ENCODE peak calls at places on chromosomes 12 and 14, in ten cellular contexts. Y is colonic mucosa; M is head of caudate nucleus; V is Caki2; D is HEK293T; R is A172; W is choroid plexus epithelial cell; P is IMR-90; B is activated CD4-positive, alpha-beta T cell treated with anti-CD3 and anti-CD28 coated beads, Interleukin-2, amount 10 ng/mL, durations not matched to agents 7 days and 5 days; Z is smooth muscle cell of the brain vasculature. H is an unnamed sample.

GRCh38 chr12:22527999-22528398 is 16.3 kb downstream of the C2CD5 start:
- DNase-seq in Y (no peak), R (peak; percentile 46), Z (no peak), W (peak; percentile 82), D (no peak), B (no peak), M (no peak), V (no peak), P (peak; percentile 80), H (no peak)

GRCh38 chr12:89237763-89238162 is 114.5 kb downstream of the DUSP6 start:
- DNase-seq in R (no peak), M (no peak), V (no peak), P (no peak), Y (no peak), Z (no peak), W (no peak), B (no peak), D (no peak), H (no peak)

GRCh38 chr14:56630707-56631106 is 51.1 kb downstream of the TMEM260 start:
- DNase-seq in R (no peak), Z (no peak), B (no peak), Y (no peak), V (no peak), M (no peak), D (no peak), W (peak; percentile 66), P (peak; percentile 28), H (no peak)

GRCh38 chr12:49959570-49960473 is 1.9 kb upstream of the AQP5 start:
- DNase-seq in D (no peak), Z (no peak), R (peak; percentile 93), M (no peak), W (no peak), P (no peak), V (peak; percentile 78), B (no peak), Y (no peak), H (peak; percentile 49)

GRCh38 chr14:53955671-53956426 is 776 bp downstream of the BMP4 start:
- DNase-seq in M (no peak), W (no peak), B (no peak), D (no peak), Z (no peak), R (no peak), P (no peak), Y (peak; percentile 75), V (no peak), H (peak; percentile 49)

GRCh38 chr12:102120886-102121285 is 903 bp downstream of the PARPBP start:
- DNase-seq in V (peak; percentile 21), Y (peak; percentile 22), Z (no peak), M (no peak), W (peak; percentile 48), P (peak; percentile 29), D (peak; percentile 18), R (peak; percentile 14), B (peak; percentile 10), H (peak; percentile 8)

GRCh38 chr12:24045816-24046257 is 96.4 kb upstream of the SOX5 start:
- DNase-seq in B (no peak), Z (peak; percentile 83), D (no peak), P (peak; percentile 47), W (peak; percentile 93), V (peak; percentile 39), Y (no peak), M (no peak), R (no peak), H (no peak)

GRCh38 chr14:30779210-30779609 is 95.1 kb upstream of the COCH start:
- DNase-seq in R (peak; percentile 14), D (no peak), B (no peak), P (peak; percentile 48), V (no peak), M (no peak), Z (no peak), W (peak; percentile 38), Y (no peak), H (no peak)

GRCh38 chr12:27193854-27194544 is 50.1 kb upstream of the STK38L start:
- DNase-seq in Z (no peak), M (no peak), D (no peak), W (peak; percentile 74), Y (no peak), R (peak; percentile 67), P (peak; percentile 86), B (no peak), V (no peak), H (no peak)

GRCh38 chr14:92886337-92886736 is 36.6 kb upstream of the CHGA start:
- DNase-seq in W (no peak), M (no peak), Y (no peak), V (no peak), R (no peak), B (no peak), P (no peak), D (no peak), Z (no peak), H (no peak)

GRCh38 chr12:120820885-120821510 is 83.2 kb downstream of the SPPL3 start:
- DNase-seq in D (no peak), R (no peak), Z (no peak), M (peak; percentile 37), Y (no peak), B (peak; percentile 52), P (no peak), V (no peak), W (no peak), H (no peak)

GRCh38 chr12:131279281-131279921 is 325.7 kb downstream of the ADGRD1 start:
- DNase-seq in V (no peak), Z (no peak), P (no peak), R (no peak), W (no peak), Y (no peak), B (no peak), D (no peak), M (no peak), H (no peak)

GRCh38 chr12:16352481-16352880 is 5.0 kb downstream of the MGST1 start:
- DNase-seq in V (peak; percentile 6), B (no peak), Y (no peak), D (no peak), P (peak; percentile 73), R (no peak), Z (no peak), M (no peak), W (peak; percentile 84), H (no peak)

GRCh38 chr14:68718033-68718725 is 74.7 kb downstream of the ZFP36L1 start:
- DNase-seq in B (no peak), Z (no peak), P (no peak), D (peak; percentile 30), V (no peak), Y (no peak), M (no peak), R (no peak), W (peak; percentile 11), H (no peak)

GRCh38 chr12:112738531-112738930 is 53.0 kb upstream of the RPH3A start:
- DNase-seq in W (no peak), R (no peak), Y (no peak), V (no peak), M (no peak), Z (no peak), B (no peak), P (no peak), D (no peak), H (no peak)

GRCh38 chr14:28577711-28578131 is 188.9 kb upstream of the FOXG1 start:
- DNase-seq in Z (peak; percentile 35), D (no peak), W (peak; percentile 88), V (no peak), B (no peak), M (no peak), Y (no peak), R (peak; percentile 28), P (no peak), H (no peak)

GRCh38 chr14:24367506-24368214 is at the start of gene NFATC4:
- DNase-seq in P (peak; percentile 96), B (no peak), R (no peak), Y (peak; percentile 85), Z (peak; percentile 76), W (peak; percentile 97), V (no peak), M (peak; percentile 45), D (peak; percentile 72), H (peak; percentile 62)

GRCh38 chr12:49296034-49296835 is 1.3 kb downstream of the PRPH start:
- DNase-seq in P (no peak), V (no peak), B (peak; percentile 61), Y (peak; percentile 73), Z (no peak), W (no peak), R (no peak), M (no peak), D (peak; percentile 88), H (peak; percentile 59)

GRCh38 chr12:110312581-110313360 is 31.7 kb downstream of the ATP2A2 start:
- DNase-seq in D (no peak), V (peak; percentile 11), B (no peak), P (peak; percentile 72), Z (no peak), M (no peak), R (peak; percentile 79), W (peak; percentile 82), Y (no peak), H (no peak)

GRCh38 chr12:13465641-13466040 is 269.1 kb downstream of the EMP1 start:
- DNase-seq in P (no peak), D (no peak), M (no peak), B (no peak), Z (no peak), Y (no peak), W (no peak), R (no peak), V (no peak), H (no peak)

GRCh38 chr12:98317939-98318899 is 197.2 kb upstream of the TMPO start:
- DNase-seq in V (no peak), P (no peak), Z (no peak), W (no peak), M (no peak), R (no peak), B (no peak), Y (no peak), D (no peak), H (no peak)

GRCh38 chr14:99579903-99580570 is 24.0 kb downstream of the CCDC85C start:
- DNase-seq in R (peak; percentile 91), W (no peak), Y (peak; percentile 81), P (peak; percentile 77), B (no peak), V (peak; percentile 93), D (no peak), Z (no peak), M (no peak), H (no peak)

GRCh38 chr12:24469089-24469488 is 479.8 kb downstream of the BCAT1 start:
- DNase-seq in B (no peak), V (no peak), W (no peak), Y (no peak), R (no peak), P (no peak), Z (no peak), D (no peak), M (no peak), H (no peak)

GRCh38 chr12:132139912-132140311 is 4.2 kb downstream of the DDX51 start:
- DNase-seq in W (no peak), P (no peak), R (no peak), V (no peak), M (no peak), B (no peak), Z (no peak), Y (no peak), D (no peak), H (no peak)

GRCh38 chr12:54984602-54985376 is at the start of gene TESPA1:
- DNase-seq in B (peak; percentile 92), D (no peak), M (no peak), Y (peak; percentile 59), R (no peak), W (no peak), V (no peak), P (no peak), Z (no peak), H (no peak)

GRCh38 chr14:94476018-94476417 is at the start of gene SERPINA9:
- DNase-seq in V (no peak), Y (no peak), D (no peak), P (no peak), B (no peak), M (no peak), R (no peak), W (no peak), Z (no peak), H (no peak)

GRCh38 chr12:50614167-50614762 is 109.5 kb downstream of the DIP2B start:
- DNase-seq in Z (no peak), B (no peak), R (peak; percentile 45), V (peak; percentile 68), Y (no peak), W (peak; percentile 92), M (no peak), D (no peak), P (peak; percentile 78), H (no peak)

GRCh38 chr14:104142136-104143041 is 4.0 kb downstream of the KIF26A start:
- DNase-seq in B (no peak), V (no peak), M (no peak), P (no peak), D (no peak), W (no peak), Z (no peak), Y (no peak), R (no peak), H (no peak)